ENCODE peak calls at places on chromosome 19, in nine cellular contexts. E is AG10803; L is heart left ventricle; T is suprapubic skin; N is lower lobe of right lung; B is astrocyte of the spinal cord; H is cardiac fibroblast; P is coronary artery; V is CD4-positive, alpha-beta memory T cell. W is an unnamed sample.

GRCh38 chr19:18898081-18898532 is 2.1 kb upstream of the CERS1 start:
- DNase-seq in P (no peak), E (no peak), H (no peak), T (no peak), L (no peak), N (no peak), V (no peak), B (no peak), W (no peak)

GRCh38 chr19:13717194-13717643 is 47.1 kb upstream of the MRI1 start:
- DNase-seq in B (no peak), H (no peak), V (no peak), E (no peak), L (no peak), T (no peak), P (no peak), N (no peak), W (no peak)

GRCh38 chr19:43872547-43873336 is 45.6 kb downstream of the ZNF283 start:
- DNase-seq in P (no peak), B (peak), H (peak), L (no peak), T (no peak), V (no peak), E (peak), N (no peak), W (no peak)

GRCh38 chr19:55253842-55254624 is 4.8 kb downstream of the PPP6R1 start:
- DNase-seq in V (peak), L (no peak), N (no peak), P (no peak), E (no peak), H (no peak), T (no peak), B (no peak), W (peak)

GRCh38 chr19:16403151-16403977 is 68.4 kb downstream of the EPS15L1 start:
- DNase-seq in T (no peak), L (no peak), P (no peak), H (no peak), B (no peak), E (no peak), V (no peak), N (no peak), W (no peak)

GRCh38 chr19:54014920-54015560 is 23.6 kb downstream of the CACNG6 start:
- DNase-seq in V (no peak), E (no peak), P (no peak), N (no peak), L (no peak), H (no peak), B (no peak), T (no peak), W (no peak)

GRCh38 chr19:12937243-12938053 is 961 bp upstream of the CALR start:
- DNase-seq in N (no peak), T (no peak), V (no peak), L (no peak), P (no peak), E (peak), H (no peak), B (no peak), W (peak)

GRCh38 chr19:47351545-47351944 is 2.4 kb downstream of the DHX34 start:
- DNase-seq in E (peak), N (no peak), P (no peak), H (peak), B (peak), V (no peak), L (no peak), T (no peak), W (peak)

GRCh38 chr19:40626918-40627317 is 25.7 kb downstream of the LTBP4 start:
- DNase-seq in V (no peak), E (no peak), T (no peak), B (no peak), H (no peak), L (no peak), N (no peak), P (no peak), W (no peak)

GRCh38 chr19:54523403-54523802 is 20.8 kb downstream of the LAIR2 start:
- DNase-seq in P (no peak), L (no peak), T (no peak), N (no peak), B (no peak), H (peak), V (no peak), E (peak), W (peak)

GRCh38 chr19:55867101-55867500 is 30.8 kb downstream of the NLRP4 start:
- DNase-seq in T (no peak), L (no peak), B (no peak), H (no peak), N (no peak), E (no peak), P (no peak), V (no peak), W (no peak)

GRCh38 chr19:45955905-45956608 is 17.6 kb downstream of the NOVA2 start:
- DNase-seq in P (no peak), E (no peak), L (peak), N (peak), V (no peak), B (peak), H (peak), T (no peak), W (no peak)

GRCh38 chr19:34265221-34265650 is 10.9 kb downstream of the GARRE1 start:
- DNase-seq in P (no peak), V (no peak), E (no peak), T (no peak), L (peak), H (no peak), B (no peak), N (no peak), W (no peak)

GRCh38 chr19:19514881-19515763 is at the start of gene TSSK6:
- DNase-seq in B (no peak), N (no peak), P (no peak), L (no peak), E (no peak), H (no peak), T (peak), V (no peak), W (no peak)

GRCh38 chr19:39398297-39398864 is 7.2 kb downstream of the MED29 start:
- DNase-seq in V (no peak), B (peak), T (peak), E (peak), H (peak), P (no peak), L (peak), N (peak), W (no peak)

GRCh38 chr19:42528354-42529247 is at the start of gene CEACAM1:
- DNase-seq in B (no peak), V (peak), P (no peak), E (no peak), H (peak), N (peak), L (peak), T (no peak), W (peak)

GRCh38 chr19:44202470-44202869 is 9.9 kb upstream of the ZNF227 start:
- DNase-seq in N (no peak), L (no peak), P (no peak), B (no peak), V (no peak), H (peak), T (no peak), E (peak), W (no peak)

GRCh38 chr19:45615795-45616708 is 14.0 kb upstream of the GPR4 start:
- DNase-seq in L (peak), V (peak), B (peak), P (no peak), T (peak), H (peak), N (peak), E (peak), W (peak)

GRCh38 chr19:34430738-34431625 is 2.8 kb downstream of the UBA2 start:
- DNase-seq in H (peak), E (peak), N (no peak), V (peak), B (peak), L (no peak), T (no peak), P (no peak), W (peak)

GRCh38 chr19:36182612-36183454 is 30.6 kb upstream of the COX7A1 start:
- DNase-seq in P (no peak), V (no peak), L (no peak), T (no peak), B (peak), N (no peak), E (peak), H (peak), W (no peak)

GRCh38 chr19:38741670-38742069 is 2.6 kb downstream of the CAPN12 start:
- DNase-seq in E (no peak), H (no peak), B (no peak), L (no peak), T (no peak), V (no peak), N (peak), P (no peak), W (no peak)

GRCh38 chr19:35273686-35274259 is 5.0 kb downstream of the USF2 start:
- DNase-seq in N (no peak), V (no peak), T (no peak), E (no peak), B (no peak), H (no peak), P (no peak), L (no peak), W (no peak)

GRCh38 chr19:54905908-54906511 is at the start of gene NCR1:
- DNase-seq in N (no peak), P (no peak), T (no peak), L (no peak), H (no peak), B (no peak), E (no peak), V (no peak), W (no peak)

GRCh38 chr19:53140351-53140750 is 7.6 kb upstream of the ZNF415 start:
- DNase-seq in H (no peak), V (no peak), T (no peak), N (no peak), B (no peak), L (no peak), P (no peak), E (no peak), W (no peak)

GRCh38 chr19:53868091-53868891 is 608 bp downstream of the MYADM start:
- DNase-seq in H (peak), V (peak), B (peak), P (peak), T (peak), L (peak), N (peak), E (peak), W (no peak)

GRCh38 chr19:17888260-17888659 is 16.5 kb downstream of the SLC5A5 start:
- DNase-seq in P (no peak), L (no peak), B (no peak), V (no peak), T (no peak), N (no peak), E (no peak), H (no peak), W (no peak)
- H3K4me3 ChIP-seq in P (no peak), L (no peak), B (no peak), V (no peak), T (no peak), N (no peak), E (no peak), H (no peak), W (no peak)

DNA sequence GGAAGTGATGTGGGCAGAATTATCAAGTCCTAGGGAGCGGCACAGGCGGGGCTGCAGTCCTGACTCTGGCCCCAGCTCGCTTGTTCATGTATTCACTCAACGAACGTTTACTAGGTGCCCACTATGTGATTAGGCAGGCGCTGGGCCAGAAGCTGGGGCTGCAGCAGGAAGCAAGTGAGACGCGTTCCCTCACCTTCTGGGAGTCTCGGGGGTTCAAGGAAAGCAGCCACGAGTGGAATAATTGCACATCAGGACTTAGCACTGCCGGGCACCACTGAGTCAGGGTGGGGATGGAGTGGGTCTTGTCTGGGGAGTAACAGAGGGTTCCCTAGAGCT is 2.5 kb upstream of the LMTK3 start:
- DNase-seq in N (no peak), T (no peak), V (no peak), B (no peak), E (no peak), L (no peak), P (no peak), H (no peak), W (no peak)
- H3K4me3 ChIP-seq in N (peak), T (peak), V (no peak), B (no peak), E (no peak), L (peak), P (peak), H (peak), W (peak)

GRCh38 chr19:6427131-6427530 is 2.5 kb upstream of the KHSRP start:
- DNase-seq in T (no peak), V (no peak), E (no peak), L (no peak), H (no peak), N (no peak), P (no peak), B (no peak), W (no peak)

GRCh38 chr19:6431891-6432290 is 1.7 kb downstream of the SLC25A41 start:
- DNase-seq in E (no peak), N (no peak), H (no peak), L (no peak), B (no peak), V (no peak), P (no peak), T (no peak), W (no peak)

GRCh38 chr19:6433165-6433564 is 398 bp downstream of the SLC25A41 start:
- DNase-seq in L (no peak), T (no peak), V (no peak), E (no peak), H (no peak), P (no peak), N (no peak), B (no peak), W (no peak)

GRCh38 chr19:6425732-6426686 is 1.4 kb upstream of the KHSRP start:
- DNase-seq in T (no peak), H (no peak), V (no peak), P (no peak), E (no peak), N (no peak), L (no peak), B (no peak), W (peak)

DNA sequence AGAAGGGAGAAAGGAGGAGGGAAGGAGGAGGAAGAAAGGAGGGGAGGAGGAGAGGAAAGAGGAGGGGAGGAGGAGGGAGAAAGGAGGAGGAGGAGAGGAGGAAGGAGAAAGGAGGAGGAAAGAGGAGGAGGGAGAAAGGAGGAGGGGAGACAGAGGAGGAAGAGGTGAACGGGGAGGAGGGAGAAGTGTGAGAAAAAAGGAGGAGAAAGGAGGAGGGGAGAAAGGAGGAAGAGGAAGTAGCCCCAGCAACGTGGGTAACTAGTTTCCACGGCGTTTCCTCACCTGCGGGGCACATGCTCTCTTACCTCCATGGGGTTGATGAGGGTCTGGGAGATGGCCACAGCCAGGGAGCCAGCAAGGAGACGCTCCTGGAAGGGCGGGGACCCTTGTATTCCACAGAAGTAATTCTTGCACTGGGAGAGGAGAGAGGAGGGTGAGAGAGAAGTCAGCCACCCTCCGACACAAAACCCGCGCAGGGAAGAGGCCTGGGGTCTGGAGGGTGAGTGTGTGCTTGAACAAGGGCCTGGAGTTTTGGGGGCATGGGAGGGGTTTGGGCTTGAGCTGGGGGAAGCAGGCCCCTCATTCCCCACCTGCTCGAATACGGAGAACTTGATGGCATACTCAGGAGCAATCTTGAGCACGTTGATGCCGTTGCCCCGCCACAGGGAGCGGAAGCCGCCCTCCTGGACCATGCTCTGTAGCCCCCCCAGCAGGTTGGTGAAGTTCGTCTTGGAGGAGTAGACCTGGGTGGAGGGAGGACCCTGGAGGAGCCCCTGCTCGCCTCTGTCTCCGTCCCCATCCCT is 3.9 kb downstream of the SLC25A41 start:
- DNase-seq in B (no peak), N (no peak), L (no peak), T (no peak), P (no peak), H (no peak), E (no peak), V (no peak), W (no peak)
- H3K4me3 ChIP-seq in B (no peak), N (no peak), L (no peak), T (no peak), P (no peak), H (no peak), E (no peak), V (no peak), W (no peak)

DNA sequence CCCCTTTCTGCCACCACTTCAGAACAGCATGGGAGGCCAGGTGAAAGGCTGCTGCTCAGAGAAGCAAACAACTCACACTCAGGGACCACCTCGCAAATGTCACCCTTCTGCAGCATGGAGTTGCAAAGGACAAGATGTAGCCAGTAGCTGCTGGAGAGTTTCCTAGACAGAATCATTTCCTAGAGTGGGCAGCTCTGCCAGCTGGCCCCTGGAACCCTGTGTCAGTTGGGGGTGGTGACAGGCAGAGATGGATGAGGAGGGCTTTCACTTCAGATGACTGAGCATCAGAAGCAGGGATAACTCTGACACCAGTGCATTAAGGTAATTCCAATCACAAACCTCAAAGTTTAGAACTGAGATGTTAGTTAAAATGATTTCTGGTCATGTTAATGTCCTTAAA is 34.4 kb upstream of the EPHX3 start:
- DNase-seq in L (no peak), V (no peak), H (no peak), E (no peak), P (no peak), N (no peak), B (no peak), T (no peak), W (no peak)
- H3K4me3 ChIP-seq in L (no peak), V (no peak), H (no peak), E (no peak), P (no peak), N (no peak), B (no peak), T (no peak), W (no peak)

GRCh38 chr19:10518444-10519361 is 1.5 kb upstream of the S1PR5 start:
- DNase-seq in N (no peak), T (no peak), P (no peak), H (no peak), V (no peak), L (peak), B (no peak), E (no peak), W (no peak)

GRCh38 chr19:10516671-10517286 is 468 bp downstream of the S1PR5 start:
- DNase-seq in E (peak), V (no peak), N (no peak), L (no peak), P (no peak), H (peak), B (no peak), T (no peak), W (no peak)

GRCh38 chr19:10517760-10518443 is 655 bp upstream of the S1PR5 start:
- DNase-seq in T (no peak), L (peak), P (no peak), V (no peak), N (no peak), E (peak), B (no peak), H (peak), W (no peak)

GRCh38 chr19:10516064-10516385 is 1.2 kb downstream of the S1PR5 start:
- DNase-seq in T (no peak), B (no peak), H (no peak), E (no peak), V (no peak), P (no peak), L (no peak), N (no peak), W (no peak)

GRCh38 chr19:10517361-10517759 is at the start of gene S1PR5:
- DNase-seq in N (no peak), T (no peak), P (no peak), V (no peak), L (peak), H (no peak), E (no peak), B (no peak), W (no peak)
- H3K4me3 ChIP-seq in N (peak), T (peak), P (peak), V (peak), L (peak), H (peak), E (peak), B (no peak), W (no peak)

DNA sequence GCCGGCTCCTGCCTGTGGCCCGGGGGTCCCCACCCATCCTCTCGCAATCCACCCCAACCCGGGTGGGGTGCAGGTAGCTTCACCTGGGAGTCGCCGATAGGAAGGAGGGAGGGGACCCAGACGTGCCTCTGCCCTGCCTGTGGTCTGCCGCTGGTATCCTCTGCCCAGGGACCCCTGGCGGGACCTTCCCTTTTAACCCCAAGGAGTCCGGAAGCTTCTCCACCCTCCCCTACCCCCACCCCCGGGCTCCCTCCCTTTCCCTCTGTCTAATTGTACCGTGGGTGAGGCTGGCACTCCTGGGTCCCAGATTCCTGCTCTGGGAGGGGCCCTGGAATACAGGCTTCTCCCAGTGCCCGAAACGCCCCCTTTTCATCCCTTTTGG is at the start of gene KLK10:
- DNase-seq in N (no peak), P (no peak), H (no peak), B (no peak), E (no peak), L (no peak), V (no peak), T (no peak), W (no peak)
- H3K4me3 ChIP-seq in N (peak), P (peak), H (peak), B (no peak), E (no peak), L (peak), V (no peak), T (peak), W (no peak)

DNA sequence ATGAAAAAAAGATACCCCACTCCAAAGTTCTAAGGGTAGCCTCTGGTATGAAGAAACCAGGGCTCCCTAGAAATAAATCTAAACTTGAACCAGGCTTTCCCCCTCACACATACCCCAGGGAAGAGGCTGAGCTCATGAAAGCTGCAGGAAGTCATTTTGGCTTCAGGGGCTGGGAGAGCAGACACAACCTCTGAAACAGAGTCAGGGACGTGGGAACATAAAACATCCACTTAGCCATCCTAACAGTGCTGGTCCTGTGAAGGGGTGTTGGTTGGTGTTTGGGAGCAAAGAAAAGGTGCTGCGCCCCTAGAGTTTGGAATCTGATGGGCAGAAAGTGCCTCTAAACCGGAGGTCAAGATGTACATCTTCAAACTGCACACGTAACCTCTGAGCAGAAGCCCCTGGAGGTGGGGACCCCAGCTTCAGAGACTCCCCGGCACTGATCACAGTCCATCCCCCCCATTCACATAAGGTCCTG is 15.8 kb downstream of the RAB3D start:
- DNase-seq in T (no peak), N (no peak), H (no peak), E (no peak), L (no peak), B (no peak), V (no peak), P (no peak), W (no peak)
- H3K4me3 ChIP-seq in T (no peak), N (peak), H (no peak), E (peak), L (no peak), B (no peak), V (no peak), P (peak), W (peak)

GRCh38 chr19:890831-891230 is 2.2 kb downstream of the MED16 start:
- DNase-seq in B (no peak), V (no peak), N (no peak), L (no peak), E (no peak), P (no peak), T (no peak), H (no peak), W (no peak)

GRCh38 chr19:892243-892996 is 567 bp downstream of the MED16 start:
- DNase-seq in T (no peak), V (no peak), N (no peak), H (no peak), P (no peak), E (no peak), L (no peak), B (no peak), W (no peak)

GRCh38 chr19:896999-897398 is 3.7 kb downstream of the RNU6-9 start:
- DNase-seq in H (no peak), E (no peak), P (no peak), L (no peak), V (no peak), N (no peak), T (no peak), B (no peak), W (no peak)

GRCh38 chr19:896434-896833 is 3.1 kb downstream of the RNU6-9 start:
- DNase-seq in B (no peak), P (no peak), L (no peak), H (no peak), T (no peak), V (no peak), E (no peak), N (no peak), W (no peak)

GRCh38 chr19:893775-894090 is 449 bp downstream of the RNU6-9 start:
- DNase-seq in H (no peak), P (no peak), B (no peak), N (no peak), L (no peak), E (no peak), V (no peak), T (no peak), W (no peak)
- H3K4me3 ChIP-seq in H (no peak), P (peak), B (no peak), N (peak), L (peak), E (no peak), V (no peak), T (peak), W (no peak)